ENCODE peak calls at places on chromosomes 4 and X, in five cellular contexts. N, V, P, M and E are unnamed samples.

GRCh38 chrX:77597090-77597489 is 149.9 kb downstream of the FGF16 start:
- DNase-seq in N (no peak), V (no peak), P (no peak), M (no peak), E (peak)

GRCh38 chr4:106898621-106899230 is 137.4 kb downstream of the DKK2 start:
- DNase-seq in N (no peak), V (peak), P (peak), M (peak), E (peak)

GRCh38 chrX:40207626-40208025 is 109.9 kb upstream of the BCOR start:
- DNase-seq in N (no peak), V (no peak), P (peak), M (no peak), E (peak)

GRCh38 chr4:133150643-133151300 is 1.7 kb downstream of the PCDH10 start:
- DNase-seq in N (no peak), V (peak), P (no peak), M (no peak), E (no peak)

GRCh38 chr4:89290727-89291126 is 16.9 kb downstream of the GPRIN3 start:
- DNase-seq in N (no peak), V (no peak), P (no peak), M (peak), E (no peak)

GRCh38 chr4:2961411-2962098 is 1.7 kb downstream of the NOP14 start:
- DNase-seq in N (no peak), V (no peak), P (no peak), M (no peak), E (no peak)

GRCh38 chrX:16444353-16444752 is 205.6 kb upstream of the S100G start:
- DNase-seq in N (no peak), V (no peak), P (no peak), M (no peak), E (no peak)

GRCh38 chr4:81606796-81607550 is 135.3 kb upstream of the RASGEF1B start:
- DNase-seq in N (no peak), V (no peak), P (peak), M (no peak), E (peak)

GRCh38 chr4:129231907-129232626 is 136.1 kb downstream of the C4orf33 start:
- DNase-seq in N (no peak), V (no peak), P (no peak), M (no peak), E (no peak)

DNA sequence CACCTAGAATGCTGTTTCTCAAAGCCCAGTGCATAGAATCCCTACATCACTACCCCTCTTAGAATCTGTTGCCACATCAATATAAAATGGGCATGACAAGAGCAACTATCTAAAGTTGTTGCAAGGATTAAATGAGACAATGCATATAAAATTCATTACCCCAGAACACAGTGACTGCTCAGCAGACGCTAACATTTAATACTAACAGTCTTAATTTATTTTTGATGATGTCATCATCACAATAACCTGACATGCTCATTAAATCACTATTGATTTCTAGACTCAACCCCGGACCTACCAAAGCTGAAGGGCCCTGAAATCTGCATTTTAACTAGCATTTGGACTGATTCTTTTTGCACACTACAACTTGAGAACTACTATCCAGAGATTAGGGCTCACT is 3.9 kb downstream of the ARSJ start:
- DNase-seq in N (no peak), V (no peak), P (no peak), M (no peak), E (no peak)
- H3K4me3 ChIP-seq in N (no peak), V (no peak), P (no peak), M (peak), E (peak)

DNA sequence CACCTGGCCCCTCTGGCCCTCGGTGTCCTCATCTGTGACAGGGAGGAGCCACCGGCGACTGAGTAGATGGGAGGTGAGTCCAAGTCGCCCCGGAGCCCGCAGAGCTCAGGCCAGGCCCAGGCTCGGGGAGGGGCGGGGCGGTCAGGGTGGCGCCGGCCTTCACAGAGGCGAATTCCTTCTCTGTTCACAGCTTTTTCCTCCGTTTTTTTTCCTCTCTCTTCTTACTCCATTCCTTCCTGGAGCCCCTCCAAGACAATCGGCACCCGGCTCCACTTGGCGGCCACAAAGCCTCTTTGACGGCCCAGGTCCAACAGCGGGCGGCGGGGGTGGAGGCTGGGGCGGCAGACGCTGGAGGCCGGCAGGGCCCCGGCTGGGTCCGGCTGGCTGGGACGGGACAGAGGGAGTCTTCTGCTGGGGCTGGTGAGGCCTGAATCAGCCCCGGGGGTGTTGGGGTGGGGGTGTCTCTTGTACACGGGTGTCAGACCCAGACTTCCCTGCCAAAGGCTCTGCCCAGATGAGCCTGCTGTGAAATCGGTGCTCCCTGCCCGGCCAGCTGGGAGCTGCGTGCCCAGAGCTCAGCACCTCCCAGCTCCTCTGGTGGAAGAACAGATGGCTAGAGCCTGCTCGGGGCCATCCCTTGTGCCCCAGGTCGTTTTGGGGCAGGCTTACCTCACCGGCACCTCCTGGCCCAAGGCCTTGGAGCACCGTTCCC is 22.6 kb downstream of the FGFRL1 start:
- DNase-seq in N (no peak), V (no peak), P (no peak), M (peak), E (peak)
- H3K4me3 ChIP-seq in N (no peak), V (no peak), P (no peak), M (no peak), E (no peak)

DNA sequence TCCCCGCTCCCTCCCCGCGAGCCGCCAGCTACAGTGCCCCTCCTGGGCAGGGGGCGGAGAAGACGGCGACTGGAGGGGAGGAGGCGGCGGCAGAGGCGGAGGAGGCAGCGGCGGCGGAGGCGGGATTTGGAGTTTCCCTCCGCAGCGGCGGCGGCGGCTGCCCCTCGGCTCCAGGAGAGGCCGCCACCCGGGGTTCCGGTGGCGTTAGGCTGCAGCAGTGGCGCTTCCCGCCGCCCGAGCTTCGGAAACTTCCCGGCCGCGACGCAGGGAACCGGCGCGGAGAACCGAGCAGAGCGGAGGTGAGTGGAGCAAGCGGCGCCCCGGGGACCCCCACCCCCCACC is 4.7 kb upstream of the DUSP9 start:
- DNase-seq in N (no peak), V (peak), P (no peak), M (peak), E (no peak)
- H3K4me3 ChIP-seq in N (no peak), V (no peak), P (no peak), M (peak), E (no peak)

DNA sequence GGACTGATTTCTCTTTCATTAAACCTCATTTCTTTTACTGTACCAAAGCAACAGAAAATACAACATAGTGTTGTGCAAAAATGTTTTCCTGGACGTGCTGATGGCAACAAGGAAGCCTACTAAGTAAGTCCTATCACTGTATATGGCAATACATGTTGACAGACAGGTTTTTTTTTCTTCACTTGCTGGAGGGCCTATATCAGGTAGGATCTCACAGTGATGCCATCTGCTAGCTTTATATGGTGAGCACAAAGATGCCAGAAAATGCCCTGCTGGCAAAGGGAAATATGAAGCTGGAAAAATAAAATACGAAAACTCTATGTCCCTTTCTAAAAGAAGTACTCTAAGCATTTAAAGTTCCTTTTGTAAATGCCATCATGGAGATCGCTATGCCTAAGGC is 119.0 kb upstream of the PDLIM3 start:
- DNase-seq in N (no peak), V (no peak), P (no peak), M (peak), E (no peak)
- H3K4me3 ChIP-seq in N (no peak), V (no peak), P (no peak), M (no peak), E (no peak)

DNA sequence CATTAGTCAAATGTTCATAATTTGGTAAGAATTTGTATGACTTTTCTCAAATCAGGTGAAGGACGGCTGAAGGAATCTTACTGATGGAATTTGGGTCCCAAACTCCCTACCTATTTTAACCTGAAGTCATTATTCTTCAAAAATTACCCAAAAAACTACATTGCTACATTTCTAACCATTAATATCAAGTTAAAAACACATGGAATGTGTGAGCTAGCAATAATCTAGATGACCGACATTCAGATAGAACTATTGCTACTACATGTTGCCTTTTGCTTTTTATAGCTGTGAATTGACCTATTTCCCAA is 25.3 kb upstream of the WWC2 start:
- DNase-seq in N (no peak), V (no peak), P (no peak), M (no peak), E (no peak)
- H3K4me3 ChIP-seq in N (no peak), V (no peak), P (no peak), M (no peak), E (no peak)

GRCh38 chr4:87419578-87420249 is 2.7 kb upstream of the NUDT9 start:
- DNase-seq in N (no peak), V (no peak), P (peak), M (no peak), E (no peak)
- H3K4me3 ChIP-seq in N (no peak), V (no peak), P (no peak), M (no peak), E (no peak)

DNA sequence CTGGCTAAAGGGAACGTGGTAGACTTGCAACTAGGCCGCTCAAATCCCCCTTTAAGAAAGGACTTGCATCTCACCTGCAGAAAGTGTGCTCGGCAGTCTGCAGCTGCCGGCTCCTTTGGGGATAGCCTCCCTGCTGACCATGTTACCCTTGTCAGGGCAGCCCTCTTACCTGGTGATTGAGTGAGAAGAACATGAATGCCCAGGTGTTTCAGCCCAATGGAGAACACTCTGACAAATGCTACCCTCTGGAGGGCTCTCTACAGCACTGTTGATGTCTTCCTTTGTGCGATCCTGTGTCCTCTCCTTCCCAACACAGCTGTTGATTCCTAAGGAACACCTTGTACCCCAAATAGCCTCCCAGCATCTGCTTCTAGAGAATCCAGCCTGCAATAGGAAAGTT is 178.7 kb upstream of the LDB2 start:
- DNase-seq in N (no peak), V (no peak), P (no peak), M (no peak), E (no peak)
- H3K4me3 ChIP-seq in N (no peak), V (no peak), P (no peak), M (no peak), E (no peak)

GRCh38 chr4:137768196-137768595 is 235.9 kb upstream of the PCDH18 start:
- DNase-seq in N (no peak), V (no peak), P (no peak), M (no peak), E (peak)
- H3K4me3 ChIP-seq in N (no peak), V (no peak), P (no peak), M (no peak), E (no peak)

GRCh38 chrX:76439188-76439587 is 11.7 kb downstream of the MAGEE1 start:
- DNase-seq in N (no peak), V (no peak), P (no peak), M (no peak), E (no peak)

GRCh38 chrX:76428243-76429130 is 977 bp downstream of the MAGEE1 start:
- DNase-seq in N (peak), V (peak), P (peak), M (peak), E (no peak)

GRCh38 chrX:76433219-76433618 is 5.7 kb downstream of the MAGEE1 start:
- DNase-seq in N (no peak), V (no peak), P (no peak), M (no peak), E (no peak)

GRCh38 chrX:76434103-76434741 is 6.7 kb downstream of the MAGEE1 start:
- DNase-seq in N (no peak), V (no peak), P (no peak), M (no peak), E (no peak)
- H3K4me3 ChIP-seq in N (no peak), V (no peak), P (no peak), M (no peak), E (no peak)